ENCODE peak calls at places on chromosomes 11 and 22, in seven cellular contexts. R, K, G, W, Z, F and B are unnamed samples.

GRCh38 chr11:17968206-17968605 is 44.6 kb downstream of the SERGEF start:
- DNase-seq in R (no peak), K (no peak), G (no peak), W (no peak), Z (no peak), F (no peak), B (no peak)

GRCh38 chr22:44475706-44476105 is 22.3 kb downstream of the RTL6 start:
- DNase-seq in R (no peak), K (no peak), G (no peak), W (no peak), Z (no peak), F (no peak), B (no peak)

GRCh38 chr11:73784734-73785133 is 2.9 kb upstream of the MRPL48 start:
- DNase-seq in R (no peak), K (no peak), G (no peak), W (no peak), Z (no peak), F (no peak), B (no peak)

GRCh38 chr11:77557553-77557952 is 32.2 kb upstream of the AQP11 start:
- DNase-seq in R (peak), K (peak), G (no peak), W (peak), Z (peak), F (no peak), B (no peak)

GRCh38 chr11:75775056-75775455 is 6.5 kb downstream of the DGAT2 start:
- DNase-seq in R (no peak), K (no peak), G (no peak), W (no peak), Z (no peak), F (no peak), B (no peak)

GRCh38 chr11:125990244-125990643 is 44.4 kb downstream of the VSIG10L2 start:
- DNase-seq in R (no peak), K (no peak), G (no peak), W (peak), Z (no peak), F (no peak), B (no peak)

GRCh38 chr22:32203181-32204105 is 1.4 kb downstream of the RFPL2 start:
- DNase-seq in R (no peak), K (no peak), G (no peak), W (no peak), Z (peak), F (no peak), B (no peak)

GRCh38 chr22:21736084-21736642 is 569 bp upstream of the YPEL1 start:
- DNase-seq in R (peak), K (no peak), G (no peak), W (no peak), Z (no peak), F (no peak), B (no peak)

GRCh38 chr11:22510741-22511140 is 114.9 kb downstream of the FANCF start:
- DNase-seq in R (no peak), K (no peak), G (peak), W (no peak), Z (peak), F (no peak), B (no peak)

GRCh38 chr22:37986371-37986770 is 2.0 kb upstream of the SOX10 start:
- DNase-seq in R (no peak), K (no peak), G (no peak), W (no peak), Z (no peak), F (no peak), B (no peak)

GRCh38 chr11:117203069-117203407 is 3.9 kb downstream of the TAGLN start:
- DNase-seq in R (no peak), K (no peak), G (no peak), W (no peak), Z (no peak), F (no peak), B (no peak)

GRCh38 chr11:61514050-61514917 is 5.7 kb downstream of the LRRC10B start:
- DNase-seq in R (no peak), K (no peak), G (no peak), W (no peak), Z (no peak), F (no peak), B (no peak)

GRCh38 chr22:19766506-19767426 is 6.2 kb downstream of the TBX1 start:
- DNase-seq in R (peak), K (peak), G (peak), W (peak), Z (peak), F (peak), B (peak)

GRCh38 chr11:112374486-112375140 is 114.0 kb upstream of the PLET1 start:
- DNase-seq in R (no peak), K (peak), G (no peak), W (no peak), Z (no peak), F (no peak), B (no peak)

GRCh38 chr22:31086703-31087330 is 5.7 kb downstream of the SMTN start:
- DNase-seq in R (no peak), K (no peak), G (no peak), W (no peak), Z (no peak), F (no peak), B (no peak)

GRCh38 chr22:49488943-49489342 is 338.7 kb downstream of the BRD1 start:
- DNase-seq in R (no peak), K (no peak), G (no peak), W (no peak), Z (no peak), F (no peak), B (no peak)
- TF ChIP-seq CTCF in R (no peak), K (no peak), G (no peak), W (no peak), Z (no peak), F (no peak), B (no peak)

GRCh38 chr11:2140411-2141400 is 1.5 kb upstream of the IGF2 start:
- DNase-seq in R (no peak), K (peak), G (no peak), W (no peak), Z (no peak), F (peak), B (no peak)
- TF ChIP-seq CTCF in R (no peak), K (no peak), G (no peak), W (no peak), Z (no peak), F (no peak), B (no peak)

DNA sequence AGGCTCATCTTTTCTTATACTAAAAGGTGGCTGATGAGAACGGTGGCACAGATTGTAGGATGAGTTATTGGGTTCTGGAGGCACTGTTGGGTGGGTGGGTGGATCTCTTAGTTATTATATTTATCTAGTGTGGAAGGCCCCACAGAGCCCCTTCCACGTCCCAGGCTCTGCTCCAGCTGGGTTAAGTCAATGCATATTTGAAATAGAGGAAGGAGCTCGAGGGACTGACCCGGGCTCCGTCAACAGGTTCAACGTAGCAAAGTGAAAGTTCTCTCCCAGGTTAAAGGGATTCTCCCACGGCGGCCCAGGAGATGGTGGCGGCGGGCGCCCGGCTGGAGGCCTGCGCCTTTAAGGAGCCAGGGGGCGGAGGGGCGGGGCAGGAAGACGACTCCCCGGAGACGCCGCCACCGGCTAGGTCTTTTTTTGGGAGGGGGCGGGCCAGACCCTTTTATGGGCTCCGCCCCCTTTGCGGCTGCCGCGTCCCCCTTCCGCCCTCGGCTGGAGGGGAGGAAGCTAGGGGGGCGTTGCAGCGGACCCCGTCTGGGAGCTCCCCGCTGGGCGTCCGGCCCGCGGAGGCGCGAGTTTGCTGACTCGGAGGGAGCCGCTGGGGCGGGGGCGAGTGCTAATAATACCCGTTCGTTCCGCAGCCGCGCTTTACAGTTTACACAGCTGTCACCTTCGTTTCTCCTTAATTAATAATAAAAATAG is 1.5 kb upstream of the INPPL1 start:
- DNase-seq in R (peak), K (peak), G (peak), W (peak), Z (peak), F (peak), B (peak)
- TF ChIP-seq CTCF in R (peak), K (peak), G (no peak), W (peak), Z (peak), F (no peak), B (no peak)

GRCh38 chr22:48576333-48577013 is 1251.2 kb downstream of the BRD1 start:
- DNase-seq in R (no peak), K (peak), G (no peak), W (no peak), Z (no peak), F (no peak), B (no peak)
- TF ChIP-seq CTCF in R (no peak), K (no peak), G (no peak), W (peak), Z (no peak), F (peak), B (no peak)

GRCh38 chr22:26937213-26937612 is 279.8 kb downstream of the MIAT start:
- DNase-seq in R (no peak), K (no peak), G (no peak), W (no peak), Z (no peak), F (no peak), B (no peak)
- TF ChIP-seq CTCF in R (no peak), K (no peak), G (no peak), W (no peak), Z (no peak), F (no peak), B (no peak)